ENCODE peak calls at places on chromosomes 16 and 17, in four cellular contexts. Q is erythroblast, I is RWPE1, W is AG08395. U is an unnamed sample.

GRCh38 chr17:30363715-30364202 is 15.0 kb upstream of the CPD start:
- DNase-seq in W (peak), I (peak), Q (no peak), U (no peak)

GRCh38 chr17:1486802-1487695 is 5.4 kb downstream of the MYO1C start:
- DNase-seq in W (peak), I (peak), Q (peak), U (peak)

GRCh38 chr17:47990962-47991731 is 20.2 kb downstream of the CDK5RAP3 start:
- DNase-seq in I (no peak), Q (no peak), W (no peak), U (no peak)

GRCh38 chr17:50352693-50353599 is 7.0 kb downstream of the XYLT2 start:
- DNase-seq in I (no peak), Q (no peak), W (no peak), U (peak)

GRCh38 chr17:62800580-62800979 is 7.5 kb downstream of the MARCHF10 start:
- DNase-seq in W (peak), I (peak), Q (no peak), U (no peak)

GRCh38 chr16:17836868-17837602 is 366.3 kb upstream of the XYLT1 start:
- DNase-seq in I (peak), Q (no peak), W (peak), U (no peak)

GRCh38 chr16:81453091-81453728 is 8.6 kb downstream of the CMIP start:
- DNase-seq in Q (no peak), I (no peak), W (no peak), U (no peak)

GRCh38 chr17:37831492-37831891 is 86.6 kb upstream of the HNF1B start:
- DNase-seq in I (no peak), Q (no peak), W (no peak), U (peak)

GRCh38 chr17:60744355-60744958 is 66.8 kb downstream of the BCAS3 start:
- DNase-seq in W (no peak), I (no peak), Q (no peak), U (no peak)

GRCh38 chr16:49706620-49707355 is 149.1 kb downstream of the ZNF423 start:
- DNase-seq in I (no peak), W (no peak), Q (no peak), U (no peak)

GRCh38 chr17:43879723-43880419 is 27.5 kb downstream of the MPP2 start:
- DNase-seq in W (no peak), Q (no peak), I (no peak), U (no peak)

GRCh38 chr17:28379814-28380571 is 8.5 kb downstream of the SARM1 start:
- DNase-seq in I (peak), Q (no peak), W (no peak), U (no peak)

GRCh38 chr16:52929478-52929877 is 123.2 kb downstream of the CHD9NB start:
- DNase-seq in Q (no peak), W (no peak), I (no peak), U (no peak)

GRCh38 chr17:31251618-31252328 is 45.3 kb downstream of the OMG start:
- DNase-seq in I (no peak), W (no peak), Q (no peak), U (no peak)

GRCh38 chr16:84959784-84960417 is 51.4 kb downstream of the ZDHHC7 start:
- DNase-seq in Q (no peak), W (no peak), I (no peak), U (no peak)

GRCh38 chr16:4115941-4116327 is 308 bp downstream of the ADCY9 start:
- DNase-seq in I (peak), W (no peak), Q (no peak), U (no peak)

GRCh38 chr17:9072626-9073339 is 51.5 kb downstream of the NTN1 start:
- DNase-seq in Q (no peak), I (no peak), W (peak), U (peak)

GRCh38 chr17:35931794-35932419 is 1.3 kb upstream of the RDM1 start:
- DNase-seq in W (no peak), Q (no peak), I (no peak), U (no peak)

GRCh38 chr17:50763716-50764450 is 3.4 kb downstream of the ANKRD40CL start:
- DNase-seq in Q (no peak), W (no peak), I (no peak), U (no peak)

GRCh38 chr17:75240394-75241142 is 20.8 kb downstream of the GGA3 start:
- DNase-seq in I (no peak), W (peak), Q (peak), U (no peak)

GRCh38 chr16:7342598-7342997 is 10.0 kb downstream of the RBFOX1 start:
- DNase-seq in I (no peak), Q (no peak), W (no peak), U (no peak)

GRCh38 chr16:8908779-8909468 is 26.8 kb downstream of the LITAFD start:
- DNase-seq in I (no peak), Q (peak), W (no peak), U (no peak)

GRCh38 chr16:71426069-71426879 is 15.6 kb downstream of the TLE7 start:
- DNase-seq in W (peak), I (peak), Q (peak), U (peak)

GRCh38 chr17:19004601-19005441 is at the start of gene FAM83G:
- DNase-seq in Q (peak), W (peak), I (peak), U (no peak)

GRCh38 chr16:89722392-89723278 is 1.3 kb downstream of the ZNF276 start:
- DNase-seq in I (peak), Q (peak), W (no peak), U (peak)

GRCh38 chr17:75393523-75394331 is 11.8 kb downstream of the GRB2 start:
- DNase-seq in Q (peak), I (peak), W (peak), U (peak)

GRCh38 chr16:75402821-75403475 is 30.4 kb downstream of the CFDP1 start:
- DNase-seq in W (peak), Q (peak), I (no peak), U (no peak)

GRCh38 chr17:5263441-5263840 is 18.6 kb upstream of the RABEP1 start:
- DNase-seq in Q (no peak), I (no peak), W (no peak), U (no peak)

GRCh38 chr16:48720266-48720665 is 110.3 kb upstream of the N4BP1 start:
- DNase-seq in W (no peak), I (peak), Q (peak), U (no peak)

GRCh38 chr17:43556292-43556691 is 10.2 kb upstream of the ETV4 start:
- DNase-seq in W (peak), Q (peak), I (peak), U (peak)

U was measured in suprapubic skin.